ENCODE peak calls at places on chromosomes 5 and 9, in four cellular contexts. L, Q, J and P are unnamed samples. For H3K36me3, the result is how much of the 10 kb centered on the place peaks cover.

GRCh38 chr5:38036765-38037164 is 196.9 kb upstream of the GDNF start:
- DNase-seq in Q (no peak), L (no peak), J (no peak), P (no peak)

GRCh38 chr9:18554244-18554643 is 80.3 kb downstream of the ADAMTSL1 start:
- DNase-seq in J (no peak), L (no peak), Q (no peak), P (no peak)

GRCh38 chr9:76887951-76888350 is 18.0 kb downstream of the PRUNE2 start:
- DNase-seq in J (no peak), L (no peak), Q (no peak), P (no peak)

GRCh38 chr5:126984632-126985031 is 45.7 kb downstream of the MARCHF3 start:
- DNase-seq in Q (no peak), L (no peak), J (no peak), P (no peak)

GRCh38 chr5:171275822-171276544 is 33.1 kb upstream of the TLX3 start:
- DNase-seq in Q (no peak), J (no peak), L (no peak), P (no peak)

GRCh38 chr5:142363619-142363963 is 38.8 kb upstream of the SPRY4 start:
- DNase-seq in L (no peak), Q (no peak), J (no peak), P (no peak)

GRCh38 chr5:138870611-138871010 is 4.5 kb downstream of the LRRTM2 start:
- DNase-seq in J (no peak), Q (no peak), L (no peak), P (no peak)

GRCh38 chr9:131270171-131271015 is 5.9 kb downstream of the FAM78A start:
- DNase-seq in Q (no peak), L (peak), J (no peak), P (no peak)

GRCh38 chr9:17472126-17472525 is 106.7 kb upstream of the SH3GL2 start:
- DNase-seq in Q (no peak), L (no peak), J (no peak), P (no peak)

GRCh38 chr9:32928145-32928763 is 73.2 kb downstream of the APTX start:
- DNase-seq in L (no peak), Q (no peak), J (no peak), P (no peak)

GRCh38 chr5:145811834-145812625 is 23.1 kb downstream of the PRELID2 start:
- DNase-seq in L (no peak), Q (no peak), J (peak), P (no peak)
- TF ChIP-seq CTCF in L (no peak), Q (no peak), J (peak), P (peak)

DNA sequence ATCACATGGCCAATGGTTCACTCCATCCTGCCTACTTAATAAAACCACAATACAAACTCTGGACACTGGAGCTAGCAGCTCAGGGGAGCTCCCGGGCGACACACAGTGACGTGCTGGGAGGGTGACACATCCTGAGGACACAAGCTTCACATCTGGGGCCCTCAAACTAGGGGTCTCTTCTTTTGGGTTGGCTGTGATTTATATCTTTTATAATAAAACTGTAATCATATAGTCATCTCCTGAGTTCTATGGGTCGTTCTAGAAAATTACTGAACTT is 12.1 kb upstream of the MAPK9 start:
- DNase-seq in Q (no peak), J (no peak), L (no peak), P (no peak)
- H3K36me3 ChIP-seq in Q (half or more), J (under half), L (under half), P (under half)

DNA sequence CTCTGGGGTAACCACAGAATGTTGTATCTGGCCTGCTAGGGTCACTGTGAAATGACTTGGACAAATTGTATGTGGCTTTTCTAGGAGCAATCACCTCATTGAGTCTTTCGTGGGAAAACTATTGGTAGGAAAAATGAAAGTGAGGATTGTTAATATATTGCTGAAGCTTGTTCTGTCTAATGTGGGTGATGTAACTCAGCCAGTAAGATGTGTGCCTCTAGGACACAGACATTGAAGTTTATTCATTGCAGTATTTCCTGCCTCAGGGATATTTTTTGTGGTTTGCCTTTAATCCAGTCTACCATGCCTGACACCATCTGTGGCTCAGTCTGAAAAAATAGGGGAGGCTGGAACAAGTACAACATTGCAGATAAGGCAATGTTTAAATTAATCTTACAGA is 430.9 kb upstream of the TNC start:
- DNase-seq in Q (no peak), L (no peak), J (no peak), P (no peak)
- TF ChIP-seq SIN3A in Q (no peak), L (no peak), J (no peak), P (no peak)

GRCh38 chr9:73199886-73200285 is 48.2 kb downstream of the ANXA1 start:
- DNase-seq in L (no peak), Q (no peak), J (peak), P (no peak)
- TF ChIP-seq CTCF in L (peak), Q (peak), J (peak), P (peak)

GRCh38 chr9:92717201-92718085 is 47.2 kb downstream of the BICD2 start:
- DNase-seq in L (no peak), Q (no peak), J (no peak), P (no peak)
- H3K36me3 ChIP-seq in L (half or more), Q (half or more), J (under half), P (under half)

DNA sequence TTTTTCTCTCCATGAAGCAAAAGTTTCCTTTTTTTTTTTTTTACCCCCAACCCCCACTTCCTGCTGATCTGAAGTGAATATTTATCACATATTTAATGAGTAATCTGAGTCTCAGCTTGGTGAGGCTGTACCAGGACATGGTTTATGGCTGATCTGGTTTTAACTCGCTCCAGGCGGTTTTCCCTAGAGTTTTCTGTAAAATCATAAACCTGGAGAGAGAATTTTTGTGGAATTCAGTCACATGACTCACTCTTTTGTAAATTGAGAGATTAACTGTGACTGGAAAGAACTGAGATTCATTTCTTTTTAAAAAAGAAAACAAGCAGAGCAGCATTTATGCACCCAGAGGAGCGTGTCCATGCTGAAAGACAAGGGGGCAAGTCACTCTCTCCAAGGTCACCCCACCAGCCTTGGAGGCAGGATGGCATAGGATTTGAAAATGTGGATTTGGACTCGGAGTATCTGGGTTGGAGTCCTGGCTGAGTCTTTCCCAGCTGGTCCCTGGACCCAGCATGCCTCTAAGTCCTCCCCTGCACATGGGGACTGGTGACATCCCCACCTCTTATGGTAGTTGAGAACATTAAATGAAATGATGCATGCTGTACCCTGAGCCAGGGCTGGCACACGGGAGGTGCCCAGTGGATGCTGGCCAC is 81.8 kb downstream of the ZNF618 start:
- DNase-seq in L (no peak), J (no peak), Q (no peak), P (no peak)
- TF ChIP-seq SIN3A in L (no peak), J (no peak), Q (no peak), P (no peak)

GRCh38 chr9:5714501-5715401 is 85.8 kb downstream of the RIC1 start:
- DNase-seq in J (peak), Q (no peak), L (no peak), P (no peak)
- TF ChIP-seq CTCF in J (peak), Q (no peak), L (peak), P (no peak)

DNA sequence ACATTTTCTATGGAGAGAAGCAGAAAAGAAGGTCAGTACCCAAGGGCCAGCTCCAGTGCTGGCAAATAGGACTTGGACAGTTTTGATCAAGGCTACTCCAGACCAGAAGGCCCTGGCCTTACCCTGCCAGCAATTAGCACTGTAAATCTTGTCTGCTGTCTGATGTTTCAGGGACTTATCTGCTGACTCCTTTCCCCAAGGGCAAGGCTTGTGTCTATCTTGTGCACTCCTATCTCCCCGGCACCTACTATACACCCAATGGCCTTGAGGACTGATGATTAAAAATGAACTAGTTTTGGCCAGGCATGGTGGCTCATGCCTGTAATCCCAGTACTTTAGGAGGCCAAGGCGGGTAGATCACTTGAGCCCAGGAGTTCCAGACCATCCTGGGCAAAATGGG is 37.2 kb downstream of the POLR1E start:
- DNase-seq in Q (no peak), J (no peak), L (no peak), P (no peak)
- H3K36me3 ChIP-seq in Q (under half), J (under half), L (under half), P (under half)

GRCh38 chr5:177557041-177557647 is 2.8 kb upstream of the FAM193B start:
- DNase-seq in L (peak), J (peak), Q (no peak), P (no peak)
- TF ChIP-seq SIN3A in L (peak), J (peak), Q (no peak), P (no peak)

GRCh38 chr9:92890761-92891160 is 12.9 kb upstream of the ZNF484 start:
- DNase-seq in Q (no peak), L (no peak), J (no peak), P (no peak)

GRCh38 chr9:92897323-92897722 is 19.5 kb upstream of the ZNF484 start:
- DNase-seq in Q (no peak), L (no peak), J (no peak), P (no peak)

GRCh38 chr9:92896037-92896436 is 18.2 kb upstream of the ZNF484 start:
- DNase-seq in Q (no peak), J (no peak), L (no peak), P (no peak)

GRCh38 chr9:92894711-92895362 is 17.0 kb upstream of the ZNF484 start:
- DNase-seq in J (no peak), L (no peak), Q (no peak), P (no peak)
- TF ChIP-seq CTCF in J (no peak), L (no peak), Q (no peak), P (no peak)